ENCODE peak calls at places on chromosomes 6 and 20, in seven cellular contexts. W, L, V, C, K, O and F are unnamed samples.

GRCh38 chr6:29295623-29296022 is 5.9 kb upstream of the OR14J1 start:
- DNase-seq in V (no peak), O (no peak), K (no peak), W (no peak), C (no peak), L (no peak), F (no peak)

GRCh38 chr20:1892122-1892385 is 3.2 kb upstream of the SIRPA start:
- DNase-seq in C (no peak), K (no peak), O (no peak), W (no peak), V (no peak), L (no peak), F (no peak)

GRCh38 chr6:119322715-119323350 is 26.7 kb downstream of the MAN1A1 start:
- DNase-seq in L (no peak), K (no peak), O (no peak), V (no peak), W (no peak), C (no peak), F (no peak)

GRCh38 chr6:4134841-4135664 is at the start of gene ECI2:
- DNase-seq in C (peak; percentile 89), K (no peak), L (peak; percentile 88), O (no peak), W (peak; percentile 83), V (no peak), F (no peak)

GRCh38 chr20:21173496-21174025 is 47.7 kb downstream of the KIZ start:
- DNase-seq in L (no peak), C (no peak), W (no peak), K (no peak), O (no peak), V (no peak), F (no peak)

GRCh38 chr6:170147056-170147787 is 143.7 kb downstream of the DLL1 start:
- DNase-seq in C (no peak), W (no peak), V (no peak), L (no peak), K (no peak), O (no peak), F (no peak)

GRCh38 chr6:39377530-39377929 is 55.0 kb upstream of the KCNK16 start:
- DNase-seq in W (peak; percentile 93), L (no peak), V (peak; percentile 18), C (no peak), K (peak; percentile 63), O (peak; percentile 36), F (peak; percentile 63)

GRCh38 chr6:8219352-8219943 is 117.1 kb upstream of the EEF1E1 start:
- DNase-seq in L (no peak), K (peak; percentile 64), O (no peak), V (no peak), C (no peak), W (peak; percentile 74), F (peak; percentile 27)

GRCh38 chr6:27452496-27452897 is 20.4 kb downstream of the ZNF184 start:
- DNase-seq in L (no peak), V (no peak), K (peak; percentile 24), W (no peak), C (no peak), O (no peak), F (no peak)

GRCh38 chr6:91453479-91453878 is 866.6 kb upstream of the MAP3K7 start:
- DNase-seq in K (no peak), O (no peak), C (no peak), W (no peak), L (no peak), V (no peak), F (no peak)

GRCh38 chr20:1932971-1933370 is 37.8 kb downstream of the SIRPA start:
- DNase-seq in K (no peak), L (no peak), O (no peak), C (no peak), W (no peak), V (no peak), F (no peak)

GRCh38 chr6:13357551-13358075 is 29.3 kb upstream of the TBC1D7 start:
- DNase-seq in K (peak; percentile 53), O (no peak), C (no peak), W (peak; percentile 66), V (peak; percentile 67), L (no peak), F (peak; percentile 27)

GRCh38 chr6:21846541-21847451 is 253.2 kb downstream of the SOX4 start:
- DNase-seq in C (no peak), K (no peak), L (no peak), W (peak; percentile 69), V (peak; percentile 57), O (no peak), F (no peak)

GRCh38 chr6:110620065-110620464 is 143.7 kb upstream of the SLC22A16 start:
- DNase-seq in V (no peak), O (no peak), C (no peak), K (no peak), W (no peak), L (no peak), F (no peak)

GRCh38 chr20:44206132-44206531 is 4.4 kb downstream of the OSER1 start:
- DNase-seq in K (no peak), O (no peak), L (no peak), C (no peak), V (no peak), W (no peak), F (no peak)

GRCh38 chr6:153045271-153045670 is 42.8 kb upstream of the MTRF1L start:
- DNase-seq in W (no peak), V (no peak), O (no peak), K (no peak), L (no peak), C (no peak), F (no peak)

GRCh38 chr6:156379946-156380707 is 397.1 kb upstream of the ARID1B start:
- DNase-seq in L (no peak), K (no peak), O (no peak), C (no peak), W (no peak), V (no peak), F (peak; percentile 30)

GRCh38 chr6:85460951-85461805 is 11.3 kb downstream of the NT5E start:
- DNase-seq in W (no peak), O (no peak), L (no peak), C (no peak), K (peak; percentile 70), V (no peak), F (no peak)

DNA sequence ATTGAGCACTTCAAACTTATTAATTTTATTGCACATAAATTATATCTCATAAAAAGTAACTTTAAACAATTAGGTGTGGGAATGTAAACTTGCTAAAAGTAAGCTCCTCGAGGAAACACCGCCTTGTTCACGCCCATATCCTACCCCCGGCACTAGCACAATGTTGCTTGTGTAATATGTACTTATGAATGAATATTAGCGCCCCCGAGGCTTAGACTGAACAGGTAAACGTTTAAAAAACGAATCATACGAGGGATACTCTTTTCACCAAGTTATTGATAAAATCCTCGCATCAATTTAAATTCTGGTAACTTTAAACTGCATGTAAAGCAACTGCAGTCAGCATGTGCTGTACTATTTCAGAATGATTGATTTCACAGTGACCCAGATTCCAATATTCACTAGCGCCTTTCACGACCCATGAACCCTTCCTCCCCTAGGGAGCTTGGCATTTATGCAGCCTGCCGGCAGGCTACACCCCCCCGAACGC is 637 bp downstream of the TFB1M start:
- DNase-seq in V (no peak), C (no peak), W (no peak), L (no peak), K (peak; percentile 35), O (no peak), F (no peak)
- H3K4me3 ChIP-seq in V (peak overlapping the region; percentile 64), C (peak overlapping the region; percentile 78), W (peak overlapping the region; percentile 87), L (peak overlapping the region; percentile 95), K (peak overlapping the region; percentile 87), O (peak overlapping the region; percentile 88), F (peak overlapping the region; percentile 99)

DNA sequence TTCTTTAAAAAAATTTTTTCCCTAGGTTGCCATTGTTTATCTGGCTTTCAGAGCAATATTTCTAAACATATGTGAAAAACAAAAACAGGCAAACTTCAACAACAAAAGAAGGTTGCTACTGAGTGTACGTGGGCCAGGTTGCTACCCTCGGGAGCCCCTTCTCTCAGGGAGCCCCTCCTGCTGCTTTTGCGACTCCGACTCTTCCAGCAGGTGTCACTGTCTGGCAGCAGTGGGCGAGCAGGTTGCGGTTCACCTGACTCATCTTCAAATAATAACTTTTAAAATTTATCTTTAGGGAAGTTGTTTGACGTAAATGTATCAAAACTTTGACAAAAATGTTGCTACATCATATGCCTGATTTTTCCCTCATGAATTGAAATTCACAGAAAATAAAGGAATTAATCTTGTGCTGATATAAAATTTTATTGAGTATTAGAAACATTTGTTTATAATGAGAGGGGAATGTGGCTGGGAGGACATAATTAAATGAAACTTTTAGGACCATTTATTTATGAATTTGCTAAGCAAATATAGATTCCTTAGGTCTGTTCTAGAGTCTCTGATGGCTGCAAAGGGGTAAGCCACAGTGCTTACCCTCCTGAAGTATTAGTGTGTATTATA is 138.8 kb downstream of the HIVEP1 start:
- DNase-seq in W (peak; percentile 75), K (no peak), C (peak; percentile 62), L (no peak), V (no peak), O (no peak), F (no peak)
- TF ChIP-seq CTCF in W (peak; percentile 89), K (peak; percentile 45), C (peak; percentile 31), L (no peak), V (peak; percentile 93), O (peak; percentile 30), F (peak; percentile 63)

GRCh38 chr20:46899619-46900018 is 5.0 kb downstream of the EYA2 start:
- DNase-seq in C (no peak), W (no peak), V (no peak), K (no peak), O (no peak), L (no peak), F (no peak)
- H3K4me3 ChIP-seq in C (no peak overlapping the region), W (no peak overlapping the region), V (no peak overlapping the region), K (no peak overlapping the region), O (no peak overlapping the region), L (peak overlapping the region; percentile 32), F (no peak overlapping the region)

GRCh38 chr20:9329356-9330092 is 184.9 kb upstream of the LAMP5 start:
- DNase-seq in W (no peak), O (no peak), C (no peak), L (no peak), V (no peak), K (no peak), F (no peak)

GRCh38 chr20:9319687-9320384 is 194.6 kb upstream of the LAMP5 start:
- DNase-seq in W (no peak), L (no peak), K (no peak), C (no peak), O (no peak), V (no peak), F (no peak)

DNA sequence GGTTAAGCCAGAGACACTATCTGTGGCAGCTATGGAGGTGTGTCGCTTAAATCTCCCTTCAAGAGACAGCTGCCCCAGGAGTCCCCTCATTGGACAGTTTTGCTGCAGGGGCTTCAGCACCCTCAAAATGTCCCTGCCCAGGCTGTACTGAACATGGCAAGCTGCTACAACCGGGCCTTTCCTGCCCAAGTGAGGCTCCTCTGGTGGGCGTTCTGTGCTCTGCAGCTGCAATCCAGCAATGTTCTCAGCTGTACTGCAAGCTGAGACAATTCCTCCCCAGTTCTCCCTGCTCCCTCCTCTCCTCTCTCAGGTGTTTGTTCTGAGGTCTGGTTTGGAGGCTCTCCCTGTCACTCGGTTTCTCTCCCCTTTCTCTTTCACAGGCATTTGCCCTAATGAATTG is 190.8 kb upstream of the LAMP5 start:
- DNase-seq in L (no peak), K (no peak), V (no peak), C (no peak), O (no peak), W (peak; percentile 60), F (no peak)
- TF ChIP-seq CTCF in L (no peak), K (peak; percentile 49), V (peak; percentile 49), C (peak; percentile 22), O (peak; percentile 56), W (peak; percentile 55), F (peak; percentile 61)